ENCODE peak calls at places on chromosomes 16 and 17, in five cellular contexts. One of them, this sample, is unnamed.

GRCh38 chr17:67400193-67400592 is 23.1 kb downstream of the PITPNC1 start:
- DNase-seq in activated naive CD4-positive, alpha-beta T cell: no peak
- DNase-seq in A172: no peak
- DNase-seq in endothelial cell: no peak
- DNase-seq in mammary epithelial cell: no peak
- DNase-seq in this sample: no peak

GRCh38 chr17:77329741-77330531 is 189.2 kb downstream of the SEC14L1 start:
- DNase-seq in A172: no peak
- DNase-seq in activated naive CD4-positive, alpha-beta T cell: no peak
- DNase-seq in endothelial cell: no peak
- DNase-seq in mammary epithelial cell: no peak
- DNase-seq in this sample: no peak

GRCh38 chr17:81365148-81365600 is 30.1 kb upstream of the BAHCC1 start:
- DNase-seq in endothelial cell: no peak
- DNase-seq in activated naive CD4-positive, alpha-beta T cell: no peak
- DNase-seq in mammary epithelial cell: peak; percentile 82
- DNase-seq in A172: no peak
- DNase-seq in this sample: no peak

GRCh38 chr16:55051571-55051970 is 120.9 kb downstream of the IRX5 start:
- DNase-seq in mammary epithelial cell: no peak
- DNase-seq in activated naive CD4-positive, alpha-beta T cell: no peak
- DNase-seq in endothelial cell: no peak
- DNase-seq in A172: no peak
- DNase-seq in this sample: no peak

GRCh38 chr17:60823520-60823919 is 145.9 kb downstream of the BCAS3 start:
- DNase-seq in endothelial cell: no peak
- DNase-seq in A172: no peak
- DNase-seq in activated naive CD4-positive, alpha-beta T cell: no peak
- DNase-seq in mammary epithelial cell: no peak
- DNase-seq in this sample: no peak

GRCh38 chr17:151886-152859 is 14.8 kb downstream of the SCGB1C2 start:
- DNase-seq in endothelial cell: no peak
- DNase-seq in activated naive CD4-positive, alpha-beta T cell: no peak
- DNase-seq in mammary epithelial cell: no peak
- DNase-seq in A172: peak; percentile 49
- DNase-seq in this sample: no peak

GRCh38 chr17:80474231-80474932 is 2.0 kb downstream of the NPTX1 start:
- DNase-seq in activated naive CD4-positive, alpha-beta T cell: no peak
- DNase-seq in mammary epithelial cell: no peak
- DNase-seq in endothelial cell: no peak
- DNase-seq in A172: peak; percentile 44
- DNase-seq in this sample: peak; percentile 32

GRCh38 chr17:48470388-48471034 is 40.5 kb upstream of the SKAP1 start:
- DNase-seq in mammary epithelial cell: peak; percentile 48
- DNase-seq in activated naive CD4-positive, alpha-beta T cell: no peak
- DNase-seq in endothelial cell: no peak
- DNase-seq in A172: peak; percentile 89
- DNase-seq in this sample: peak; percentile 85

GRCh38 chr16:67969286-67970039 is 1.0 kb upstream of the SLC12A4 start:
- DNase-seq in mammary epithelial cell: no peak
- DNase-seq in A172: no peak
- DNase-seq in endothelial cell: no peak
- DNase-seq in activated naive CD4-positive, alpha-beta T cell: no peak
- DNase-seq in this sample: no peak